ENCODE peak calls at places on chromosomes 13 and 19, in ten cellular contexts. One of them, this sample, is unnamed.

GRCh38 chr19:2507109-2507508 is 31.2 kb downstream of the GADD45B start:
- DNase-seq in AG04450: no peak
- DNase-seq in right lobe of liver: peak
- DNase-seq in dorsolateral prefrontal cortex: no peak
- DNase-seq in ovary: no peak
- DNase-seq in GM23338: no peak
- DNase-seq in IMR-90: peak
- DNase-seq in body of pancreas: peak
- DNase-seq in lower leg skin: no peak
- DNase-seq in suprapubic skin: no peak
- DNase-seq in this sample: no peak

GRCh38 chr13:44758595-44759221 is 182.6 kb upstream of the TSC22D1 start:
- DNase-seq in body of pancreas: peak
- DNase-seq in lower leg skin: no peak
- DNase-seq in dorsolateral prefrontal cortex: peak
- DNase-seq in IMR-90: peak
- DNase-seq in suprapubic skin: no peak
- DNase-seq in right lobe of liver: no peak
- DNase-seq in ovary: no peak
- DNase-seq in GM23338: no peak
- DNase-seq in AG04450: peak
- DNase-seq in this sample: peak

GRCh38 chr13:107203146-107203847 is 635.4 kb upstream of the ARGLU1 start:
- DNase-seq in body of pancreas: no peak
- DNase-seq in GM23338: peak
- DNase-seq in ovary: no peak
- DNase-seq in IMR-90: no peak
- DNase-seq in dorsolateral prefrontal cortex: no peak
- DNase-seq in AG04450: no peak
- DNase-seq in lower leg skin: no peak
- DNase-seq in right lobe of liver: no peak
- DNase-seq in suprapubic skin: no peak
- DNase-seq in this sample: no peak

GRCh38 chr19:8539621-8540149 is 25.7 kb upstream of the ZNF414 start:
- DNase-seq in ovary: no peak
- DNase-seq in dorsolateral prefrontal cortex: no peak
- DNase-seq in suprapubic skin: no peak
- DNase-seq in body of pancreas: no peak
- DNase-seq in IMR-90: no peak
- DNase-seq in AG04450: no peak
- DNase-seq in GM23338: no peak
- DNase-seq in lower leg skin: no peak
- DNase-seq in right lobe of liver: no peak
- DNase-seq in this sample: no peak

GRCh38 chr13:36848228-36848982 is 29.4 kb downstream of the RFXAP start:
- DNase-seq in lower leg skin: no peak
- DNase-seq in ovary: no peak
- DNase-seq in right lobe of liver: no peak
- DNase-seq in dorsolateral prefrontal cortex: no peak
- DNase-seq in AG04450: no peak
- DNase-seq in body of pancreas: no peak
- DNase-seq in IMR-90: peak
- DNase-seq in GM23338: peak
- DNase-seq in suprapubic skin: no peak
- DNase-seq in this sample: no peak

GRCh38 chr19:35126624-35126959 is 8.3 kb downstream of the LGI4 start:
- DNase-seq in IMR-90: no peak
- DNase-seq in suprapubic skin: no peak
- DNase-seq in right lobe of liver: no peak
- DNase-seq in AG04450: no peak
- DNase-seq in ovary: no peak
- DNase-seq in dorsolateral prefrontal cortex: peak
- DNase-seq in body of pancreas: no peak
- DNase-seq in lower leg skin: no peak
- DNase-seq in GM23338: peak
- DNase-seq in this sample: no peak

GRCh38 chr19:32863301-32863700 is 6.3 kb downstream of the SLC7A9 start:
- DNase-seq in lower leg skin: peak
- DNase-seq in ovary: no peak
- DNase-seq in AG04450: no peak
- DNase-seq in suprapubic skin: no peak
- DNase-seq in IMR-90: no peak
- DNase-seq in GM23338: no peak
- DNase-seq in body of pancreas: no peak
- DNase-seq in right lobe of liver: no peak
- DNase-seq in dorsolateral prefrontal cortex: no peak
- DNase-seq in this sample: no peak

GRCh38 chr19:14475251-14476073 is at the start of gene PTGER1:
- DNase-seq in body of pancreas: no peak
- DNase-seq in lower leg skin: no peak
- DNase-seq in suprapubic skin: peak
- DNase-seq in IMR-90: peak
- DNase-seq in AG04450: no peak
- DNase-seq in dorsolateral prefrontal cortex: no peak
- DNase-seq in ovary: no peak
- DNase-seq in right lobe of liver: no peak
- DNase-seq in GM23338: peak
- DNase-seq in this sample: no peak

GRCh38 chr19:23392706-23393105 is 2.6 kb downstream of the ZNF91 start:
- DNase-seq in right lobe of liver: no peak
- DNase-seq in suprapubic skin: no peak
- DNase-seq in ovary: no peak
- DNase-seq in IMR-90: no peak
- DNase-seq in AG04450: no peak
- DNase-seq in lower leg skin: no peak
- DNase-seq in GM23338: peak
- DNase-seq in dorsolateral prefrontal cortex: no peak
- DNase-seq in body of pancreas: no peak
- DNase-seq in this sample: no peak

GRCh38 chr19:55058781-55059610 is 4.0 kb downstream of the RDH13 start:
- DNase-seq in GM23338: peak
- DNase-seq in lower leg skin: no peak
- DNase-seq in right lobe of liver: no peak
- DNase-seq in ovary: no peak
- DNase-seq in IMR-90: no peak
- DNase-seq in AG04450: no peak
- DNase-seq in suprapubic skin: no peak
- DNase-seq in dorsolateral prefrontal cortex: no peak
- DNase-seq in body of pancreas: no peak
- DNase-seq in this sample: no peak

GRCh38 chr19:50639121-50640112 is at the start of gene SYT3:
- DNase-seq in AG04450: no peak
- DNase-seq in suprapubic skin: no peak
- DNase-seq in GM23338: peak
- DNase-seq in ovary: no peak
- DNase-seq in right lobe of liver: no peak
- DNase-seq in body of pancreas: peak
- DNase-seq in IMR-90: peak
- DNase-seq in dorsolateral prefrontal cortex: peak
- DNase-seq in lower leg skin: no peak
- DNase-seq in this sample: no peak

GRCh38 chr13:110409581-110409992 is 102.5 kb downstream of the COL4A2 start:
- DNase-seq in ovary: no peak
- DNase-seq in lower leg skin: no peak
- DNase-seq in dorsolateral prefrontal cortex: no peak
- DNase-seq in GM23338: no peak
- DNase-seq in AG04450: no peak
- DNase-seq in IMR-90: peak
- DNase-seq in suprapubic skin: no peak
- DNase-seq in right lobe of liver: no peak
- DNase-seq in body of pancreas: no peak
- DNase-seq in this sample: no peak

GRCh38 chr19:34041922-34042521 is 130.3 kb upstream of the LSM14A start:
- DNase-seq in ovary: peak
- DNase-seq in dorsolateral prefrontal cortex: peak
- DNase-seq in IMR-90: peak
- DNase-seq in right lobe of liver: peak
- DNase-seq in AG04450: no peak
- DNase-seq in GM23338: peak
- DNase-seq in body of pancreas: peak
- DNase-seq in suprapubic skin: peak
- DNase-seq in lower leg skin: peak
- DNase-seq in this sample: no peak

GRCh38 chr19:13718733-13719132 is 45.6 kb upstream of the MRI1 start:
- DNase-seq in lower leg skin: no peak
- DNase-seq in right lobe of liver: no peak
- DNase-seq in GM23338: peak
- DNase-seq in dorsolateral prefrontal cortex: peak
- DNase-seq in suprapubic skin: no peak
- DNase-seq in IMR-90: peak
- DNase-seq in ovary: no peak
- DNase-seq in body of pancreas: no peak
- DNase-seq in AG04450: peak
- DNase-seq in this sample: peak

DNA sequence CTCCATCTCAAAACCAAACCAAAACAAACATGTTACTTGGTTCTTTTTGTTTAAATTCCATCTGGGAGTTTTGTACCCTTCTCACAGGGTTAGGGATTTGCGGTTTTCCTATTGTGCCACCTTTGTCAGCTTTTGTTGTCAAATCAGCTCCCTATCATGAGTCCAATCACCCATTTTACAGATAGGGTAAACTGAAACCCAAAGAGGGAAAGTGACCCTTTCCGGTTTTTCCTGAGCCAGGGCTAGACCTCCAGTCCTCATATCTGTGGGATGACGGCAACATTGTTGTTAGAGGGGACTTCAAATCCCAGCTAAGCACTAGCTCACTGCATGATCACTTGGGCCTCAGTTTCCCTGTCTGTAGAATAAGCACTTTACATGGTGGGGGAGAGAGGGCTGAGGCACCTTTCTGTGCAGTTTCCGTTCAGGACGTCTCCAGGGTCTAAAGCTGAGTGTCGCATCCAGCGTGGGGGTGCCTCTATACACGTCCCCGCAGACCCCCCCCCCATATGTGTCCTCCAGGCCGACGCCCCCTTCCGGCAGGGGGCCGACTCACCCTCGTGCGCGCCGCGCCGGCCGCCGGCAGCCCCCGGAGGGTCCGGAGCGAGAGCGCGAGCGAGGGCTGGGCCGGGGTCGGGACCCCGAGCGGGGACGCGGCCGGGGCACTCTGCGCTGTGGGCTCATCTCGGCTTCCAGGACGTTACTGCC is 3.9 kb downstream of the CCDC194 start:
- DNase-seq in right lobe of liver: no peak
- DNase-seq in body of pancreas: no peak
- DNase-seq in suprapubic skin: no peak
- DNase-seq in ovary: peak
- DNase-seq in GM23338: peak
- DNase-seq in IMR-90: no peak
- DNase-seq in AG04450: no peak
- DNase-seq in dorsolateral prefrontal cortex: no peak
- DNase-seq in lower leg skin: no peak
- DNase-seq in this sample: no peak
- TF ChIP-seq CTCF in right lobe of liver: no peak
- TF ChIP-seq CTCF in body of pancreas: no peak
- TF ChIP-seq CTCF in suprapubic skin: no peak
- TF ChIP-seq CTCF in ovary: no peak
- TF ChIP-seq CTCF in GM23338: peak
- TF ChIP-seq CTCF in IMR-90: peak
- TF ChIP-seq CTCF in AG04450: no peak
- TF ChIP-seq CTCF in dorsolateral prefrontal cortex: no peak
- TF ChIP-seq CTCF in lower leg skin: no peak
- TF ChIP-seq CTCF in this sample: peak

GRCh38 chr19:18059297-18059696 is 27.4 kb downstream of the IL12RB1 start:
- DNase-seq in IMR-90: no peak
- DNase-seq in body of pancreas: no peak
- DNase-seq in ovary: no peak
- DNase-seq in lower leg skin: no peak
- DNase-seq in AG04450: no peak
- DNase-seq in GM23338: no peak
- DNase-seq in right lobe of liver: no peak
- DNase-seq in suprapubic skin: no peak
- DNase-seq in dorsolateral prefrontal cortex: no peak
- DNase-seq in this sample: no peak

GRCh38 chr19:18060472-18060871 is 26.3 kb downstream of the IL12RB1 start:
- DNase-seq in right lobe of liver: no peak
- DNase-seq in GM23338: peak
- DNase-seq in body of pancreas: no peak
- DNase-seq in IMR-90: no peak
- DNase-seq in suprapubic skin: no peak
- DNase-seq in dorsolateral prefrontal cortex: no peak
- DNase-seq in lower leg skin: no peak
- DNase-seq in ovary: no peak
- DNase-seq in AG04450: no peak
- DNase-seq in this sample: no peak

GRCh38 chr19:18057557-18057956 is 29.2 kb downstream of the IL12RB1 start:
- DNase-seq in suprapubic skin: no peak
- DNase-seq in GM23338: no peak
- DNase-seq in dorsolateral prefrontal cortex: peak
- DNase-seq in lower leg skin: no peak
- DNase-seq in right lobe of liver: peak
- DNase-seq in IMR-90: no peak
- DNase-seq in body of pancreas: no peak
- DNase-seq in AG04450: no peak
- DNase-seq in ovary: peak
- DNase-seq in this sample: no peak

GRCh38 chr19:18059902-18060301 is 26.8 kb downstream of the IL12RB1 start:
- DNase-seq in suprapubic skin: no peak
- DNase-seq in IMR-90: no peak
- DNase-seq in right lobe of liver: no peak
- DNase-seq in ovary: no peak
- DNase-seq in dorsolateral prefrontal cortex: no peak
- DNase-seq in GM23338: no peak
- DNase-seq in body of pancreas: no peak
- DNase-seq in lower leg skin: no peak
- DNase-seq in AG04450: no peak
- DNase-seq in this sample: no peak

GRCh38 chr19:18058208-18059009 is 28.3 kb downstream of the IL12RB1 start:
- DNase-seq in right lobe of liver: peak
- DNase-seq in dorsolateral prefrontal cortex: peak
- DNase-seq in IMR-90: peak
- DNase-seq in GM23338: peak
- DNase-seq in lower leg skin: peak
- DNase-seq in suprapubic skin: peak
- DNase-seq in AG04450: no peak
- DNase-seq in ovary: peak
- DNase-seq in body of pancreas: peak
- DNase-seq in this sample: no peak
- H3K4me3 ChIP-seq in right lobe of liver: peak
- H3K4me3 ChIP-seq in dorsolateral prefrontal cortex: peak
- H3K4me3 ChIP-seq in IMR-90: no peak
- H3K4me3 ChIP-seq in GM23338: peak
- H3K4me3 ChIP-seq in lower leg skin: no peak
- H3K4me3 ChIP-seq in suprapubic skin: no peak
- H3K4me3 ChIP-seq in AG04450: peak
- H3K4me3 ChIP-seq in ovary: peak
- H3K4me3 ChIP-seq in body of pancreas: no peak
- H3K4me3 ChIP-seq in this sample: peak

GRCh38 chr19:5680083-5680436 is 256 bp downstream of the MICOS13 start:
- DNase-seq in ovary: no peak
- DNase-seq in GM23338: peak
- DNase-seq in dorsolateral prefrontal cortex: peak
- DNase-seq in suprapubic skin: no peak
- DNase-seq in IMR-90: peak
- DNase-seq in AG04450: no peak
- DNase-seq in body of pancreas: no peak
- DNase-seq in lower leg skin: peak
- DNase-seq in right lobe of liver: no peak
- DNase-seq in this sample: no peak
- TF ChIP-seq CTCF in ovary: no peak
- TF ChIP-seq CTCF in GM23338: no peak
- TF ChIP-seq CTCF in dorsolateral prefrontal cortex: no peak
- TF ChIP-seq CTCF in suprapubic skin: no peak
- TF ChIP-seq CTCF in IMR-90: no peak
- TF ChIP-seq CTCF in AG04450: no peak
- TF ChIP-seq CTCF in body of pancreas: peak
- TF ChIP-seq CTCF in lower leg skin: no peak
- TF ChIP-seq CTCF in right lobe of liver: no peak
- TF ChIP-seq CTCF in this sample: no peak

GRCh38 chr19:543912-544608 is at the start of gene GZMM:
- DNase-seq in right lobe of liver: no peak
- DNase-seq in body of pancreas: no peak
- DNase-seq in suprapubic skin: no peak
- DNase-seq in dorsolateral prefrontal cortex: no peak
- DNase-seq in lower leg skin: no peak
- DNase-seq in ovary: no peak
- DNase-seq in GM23338: no peak
- DNase-seq in AG04450: no peak
- DNase-seq in IMR-90: no peak
- DNase-seq in this sample: no peak
- H3K4me3 ChIP-seq in right lobe of liver: no peak
- H3K4me3 ChIP-seq in body of pancreas: no peak
- H3K4me3 ChIP-seq in suprapubic skin: no peak
- H3K4me3 ChIP-seq in dorsolateral prefrontal cortex: no peak
- H3K4me3 ChIP-seq in lower leg skin: no peak
- H3K4me3 ChIP-seq in ovary: no peak
- H3K4me3 ChIP-seq in GM23338: no peak
- H3K4me3 ChIP-seq in AG04450: no peak
- H3K4me3 ChIP-seq in IMR-90: no peak
- H3K4me3 ChIP-seq in this sample: no peak